ENCODE peak calls at places on chromosomes 12 and 14, in ten cellular contexts. One of them, this sample, is unnamed. For H3K4me1, the result is how much of the 10 kb centered on the place peaks cover.

GRCh38 chr14:99481745-99482099 is 513 bp downstream of the CCNK start:
- DNase-seq in psoas muscle: no peak
- DNase-seq in neural progenitor cell: no peak
- DNase-seq in SK-N-SH: no peak
- DNase-seq in esophagus squamous epithelium: no peak
- DNase-seq in colonic mucosa: peak
- DNase-seq in astrocyte: peak
- DNase-seq in naive thymus-derived CD4-positive, alpha-beta T cell: no peak
- DNase-seq in A549: peak
- DNase-seq in ovary: no peak
- DNase-seq in this sample: no peak

GRCh38 chr14:92501891-92502351 is 11.7 kb upstream of the RIN3 start:
- DNase-seq in psoas muscle: no peak
- DNase-seq in neural progenitor cell: no peak
- DNase-seq in SK-N-SH: no peak
- DNase-seq in esophagus squamous epithelium: no peak
- DNase-seq in colonic mucosa: no peak
- DNase-seq in astrocyte: peak
- DNase-seq in naive thymus-derived CD4-positive, alpha-beta T cell: no peak
- DNase-seq in A549: no peak
- DNase-seq in ovary: no peak
- DNase-seq in this sample: no peak

GRCh38 chr14:72519543-72519942 is 374.4 kb downstream of the DPF3 start:
- DNase-seq in psoas muscle: no peak
- DNase-seq in neural progenitor cell: no peak
- DNase-seq in SK-N-SH: no peak
- DNase-seq in esophagus squamous epithelium: no peak
- DNase-seq in colonic mucosa: no peak
- DNase-seq in astrocyte: no peak
- DNase-seq in naive thymus-derived CD4-positive, alpha-beta T cell: no peak
- DNase-seq in A549: no peak
- DNase-seq in ovary: no peak
- DNase-seq in this sample: no peak

GRCh38 chr12:22377731-22378496 is 43.4 kb upstream of the ST8SIA1 start:
- DNase-seq in psoas muscle: no peak
- DNase-seq in neural progenitor cell: no peak
- DNase-seq in SK-N-SH: no peak
- DNase-seq in esophagus squamous epithelium: no peak
- DNase-seq in colonic mucosa: no peak
- DNase-seq in astrocyte: peak
- DNase-seq in naive thymus-derived CD4-positive, alpha-beta T cell: no peak
- DNase-seq in A549: no peak
- DNase-seq in ovary: no peak
- DNase-seq in this sample: peak

GRCh38 chr12:57845478-57846284 is 848 bp downstream of the CTDSP2 start:
- DNase-seq in psoas muscle: peak
- DNase-seq in neural progenitor cell: peak
- DNase-seq in SK-N-SH: peak
- DNase-seq in esophagus squamous epithelium: no peak
- DNase-seq in colonic mucosa: peak
- DNase-seq in astrocyte: no peak
- DNase-seq in naive thymus-derived CD4-positive, alpha-beta T cell: peak
- DNase-seq in A549: peak
- DNase-seq in ovary: peak
- DNase-seq in this sample: peak

GRCh38 chr14:32256606-32257005 is 53.5 kb upstream of the RNU6-8 start:
- DNase-seq in psoas muscle: no peak
- DNase-seq in neural progenitor cell: no peak
- DNase-seq in SK-N-SH: no peak
- DNase-seq in esophagus squamous epithelium: no peak
- DNase-seq in colonic mucosa: no peak
- DNase-seq in astrocyte: no peak
- DNase-seq in naive thymus-derived CD4-positive, alpha-beta T cell: no peak
- DNase-seq in A549: no peak
- DNase-seq in ovary: no peak
- DNase-seq in this sample: no peak

GRCh38 chr12:60231976-60232907 is 636.4 kb downstream of the SLC16A7 start:
- DNase-seq in psoas muscle: no peak
- DNase-seq in neural progenitor cell: no peak
- DNase-seq in SK-N-SH: no peak
- DNase-seq in esophagus squamous epithelium: no peak
- DNase-seq in colonic mucosa: no peak
- DNase-seq in astrocyte: no peak
- DNase-seq in naive thymus-derived CD4-positive, alpha-beta T cell: no peak
- DNase-seq in A549: no peak
- DNase-seq in ovary: no peak
- DNase-seq in this sample: no peak

GRCh38 chr14:102481791-102482238 is 27.8 kb downstream of the ANKRD9 start:
- DNase-seq in psoas muscle: no peak
- DNase-seq in neural progenitor cell: no peak
- DNase-seq in SK-N-SH: no peak
- DNase-seq in esophagus squamous epithelium: no peak
- DNase-seq in colonic mucosa: no peak
- DNase-seq in astrocyte: peak
- DNase-seq in naive thymus-derived CD4-positive, alpha-beta T cell: no peak
- DNase-seq in A549: peak
- DNase-seq in ovary: no peak
- DNase-seq in this sample: peak

GRCh38 chr14:102445066-102445465 is 64.5 kb downstream of the ANKRD9 start:
- DNase-seq in psoas muscle: no peak
- DNase-seq in neural progenitor cell: no peak
- DNase-seq in SK-N-SH: no peak
- DNase-seq in esophagus squamous epithelium: no peak
- DNase-seq in colonic mucosa: no peak
- DNase-seq in astrocyte: no peak
- DNase-seq in naive thymus-derived CD4-positive, alpha-beta T cell: no peak
- DNase-seq in A549: no peak
- DNase-seq in ovary: no peak
- DNase-seq in this sample: no peak

GRCh38 chr14:102806447-102806846 is 29.2 kb downstream of the TRAF3 start:
- DNase-seq in psoas muscle: no peak
- DNase-seq in neural progenitor cell: no peak
- DNase-seq in SK-N-SH: no peak
- DNase-seq in esophagus squamous epithelium: no peak
- DNase-seq in colonic mucosa: no peak
- DNase-seq in astrocyte: no peak
- DNase-seq in naive thymus-derived CD4-positive, alpha-beta T cell: no peak
- DNase-seq in A549: no peak
- DNase-seq in ovary: no peak
- DNase-seq in this sample: no peak

GRCh38 chr14:69443296-69443805 is 41.2 kb upstream of the PLEKHD1 start:
- DNase-seq in psoas muscle: no peak
- DNase-seq in neural progenitor cell: no peak
- DNase-seq in SK-N-SH: no peak
- DNase-seq in esophagus squamous epithelium: no peak
- DNase-seq in colonic mucosa: no peak
- DNase-seq in astrocyte: no peak
- DNase-seq in naive thymus-derived CD4-positive, alpha-beta T cell: no peak
- DNase-seq in A549: no peak
- DNase-seq in ovary: no peak
- DNase-seq in this sample: no peak

DNA sequence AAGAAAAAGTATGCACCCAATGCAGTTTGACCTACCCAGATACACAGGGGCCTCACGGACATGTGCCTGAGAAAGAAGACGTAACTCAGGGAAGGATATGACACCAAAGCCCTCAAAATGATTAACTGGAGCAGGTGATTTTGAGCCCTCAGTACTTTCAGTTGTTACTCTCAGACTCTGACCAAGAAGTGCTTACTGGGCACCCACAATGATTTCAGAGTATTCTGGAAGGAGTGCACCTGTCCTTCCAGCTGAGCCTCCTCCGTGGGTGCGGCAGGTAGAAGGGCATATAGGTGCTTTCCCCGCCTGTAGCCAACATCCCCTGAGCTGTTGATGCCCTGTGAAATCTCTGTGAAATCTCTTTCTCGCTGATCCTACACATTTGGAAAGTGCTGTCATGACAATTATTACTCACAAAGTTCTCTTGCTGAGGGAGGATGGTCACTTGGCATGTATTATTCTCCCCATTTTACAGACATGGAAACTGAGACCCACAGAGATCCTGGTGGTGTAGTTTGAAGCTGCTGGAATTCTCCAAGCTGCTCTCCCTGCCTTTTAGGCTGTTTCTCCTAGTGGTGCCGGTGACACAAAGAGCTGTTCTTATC is 154.3 kb upstream of the CCND2 start:
- DNase-seq in psoas muscle: no peak
- DNase-seq in neural progenitor cell: no peak
- DNase-seq in SK-N-SH: no peak
- DNase-seq in esophagus squamous epithelium: no peak
- DNase-seq in colonic mucosa: peak
- DNase-seq in astrocyte: no peak
- DNase-seq in naive thymus-derived CD4-positive, alpha-beta T cell: peak
- DNase-seq in A549: no peak
- DNase-seq in ovary: no peak
- DNase-seq in this sample: no peak
- H3K4me1 ChIP-seq in psoas muscle: under half
- H3K4me1 ChIP-seq in neural progenitor cell: under half
- H3K4me1 ChIP-seq in SK-N-SH: under half
- H3K4me1 ChIP-seq in esophagus squamous epithelium: under half
- H3K4me1 ChIP-seq in colonic mucosa: under half
- H3K4me1 ChIP-seq in astrocyte: under half
- H3K4me1 ChIP-seq in naive thymus-derived CD4-positive, alpha-beta T cell: under half
- H3K4me1 ChIP-seq in A549: under half
- H3K4me1 ChIP-seq in ovary: under half
- H3K4me1 ChIP-seq in this sample: under half

GRCh38 chr12:51330186-51330585 is 6.2 kb upstream of the BIN2 start:
- DNase-seq in psoas muscle: no peak
- DNase-seq in neural progenitor cell: no peak
- DNase-seq in SK-N-SH: no peak
- DNase-seq in esophagus squamous epithelium: no peak
- DNase-seq in colonic mucosa: no peak
- DNase-seq in astrocyte: no peak
- DNase-seq in naive thymus-derived CD4-positive, alpha-beta T cell: no peak
- DNase-seq in A549: no peak
- DNase-seq in ovary: no peak
- DNase-seq in this sample: no peak
- H3K4me1 ChIP-seq in psoas muscle: under half
- H3K4me1 ChIP-seq in neural progenitor cell: under half
- H3K4me1 ChIP-seq in SK-N-SH: under half
- H3K4me1 ChIP-seq in esophagus squamous epithelium: under half
- H3K4me1 ChIP-seq in colonic mucosa: under half
- H3K4me1 ChIP-seq in astrocyte: under half
- H3K4me1 ChIP-seq in naive thymus-derived CD4-positive, alpha-beta T cell: under half
- H3K4me1 ChIP-seq in A549: under half
- H3K4me1 ChIP-seq in ovary: under half
- H3K4me1 ChIP-seq in this sample: under half

DNA sequence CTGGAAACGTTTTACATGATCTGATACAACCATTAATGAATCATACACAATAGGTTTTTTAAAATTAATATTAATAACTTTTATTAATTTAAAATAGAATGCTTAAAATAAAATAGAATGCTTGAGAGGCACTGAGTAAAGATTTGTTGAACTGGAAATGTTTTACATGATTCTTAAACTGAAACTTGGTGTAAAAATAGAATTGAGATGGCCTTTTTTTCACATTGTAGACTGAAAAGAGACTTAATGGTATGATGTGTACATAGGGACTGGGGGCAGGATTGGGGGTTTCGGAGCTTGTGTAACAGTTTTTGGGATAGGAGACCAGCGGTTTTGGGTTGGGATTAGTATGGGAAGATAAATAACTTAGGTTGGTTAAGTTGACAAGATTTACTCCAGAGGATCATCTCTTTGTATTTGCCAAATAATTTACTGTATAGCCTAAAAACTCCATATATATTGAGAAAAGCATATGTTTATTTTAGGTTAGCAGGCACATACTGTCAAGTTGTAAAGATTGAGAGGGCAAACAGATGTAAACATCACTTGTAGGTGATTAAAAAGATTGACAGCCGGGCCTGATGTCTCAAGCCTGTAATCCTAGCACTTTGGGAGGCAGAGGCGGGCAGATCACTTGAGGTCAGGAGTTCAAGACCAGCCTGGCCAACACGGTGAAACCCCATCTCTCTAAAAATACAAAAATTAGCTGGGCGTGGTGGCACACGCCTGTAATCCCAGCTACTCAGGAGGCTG is 2.0 kb upstream of the ZNF410 start:
- DNase-seq in psoas muscle: no peak
- DNase-seq in neural progenitor cell: no peak
- DNase-seq in SK-N-SH: no peak
- DNase-seq in esophagus squamous epithelium: no peak
- DNase-seq in colonic mucosa: no peak
- DNase-seq in astrocyte: no peak
- DNase-seq in naive thymus-derived CD4-positive, alpha-beta T cell: no peak
- DNase-seq in A549: no peak
- DNase-seq in ovary: no peak
- DNase-seq in this sample: no peak
- H3K4me1 ChIP-seq in psoas muscle: under half
- H3K4me1 ChIP-seq in neural progenitor cell: under half
- H3K4me1 ChIP-seq in SK-N-SH: under half
- H3K4me1 ChIP-seq in esophagus squamous epithelium: under half
- H3K4me1 ChIP-seq in colonic mucosa: under half
- H3K4me1 ChIP-seq in astrocyte: under half
- H3K4me1 ChIP-seq in naive thymus-derived CD4-positive, alpha-beta T cell: under half
- H3K4me1 ChIP-seq in A549: under half
- H3K4me1 ChIP-seq in ovary: under half
- H3K4me1 ChIP-seq in this sample: under half

DNA sequence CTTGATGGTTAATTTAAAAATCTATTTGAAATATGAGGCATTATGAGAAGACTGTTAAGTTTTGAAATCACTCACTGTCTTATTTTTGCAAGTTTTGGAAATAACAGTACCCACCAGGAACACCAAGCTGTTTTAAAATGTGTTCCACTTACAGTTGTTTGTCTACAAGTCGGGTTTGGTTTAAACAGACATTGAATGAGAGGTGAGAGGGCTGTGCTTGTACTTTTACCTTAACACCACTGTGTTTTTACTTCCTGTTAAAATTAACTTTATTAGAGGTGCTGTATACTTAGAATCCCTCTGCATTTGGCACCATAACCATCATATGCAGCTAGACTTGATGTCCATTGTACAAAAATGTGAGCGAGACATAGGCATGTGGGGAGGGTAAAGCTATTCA is 12.8 kb downstream of the ELK3 start:
- DNase-seq in psoas muscle: no peak
- DNase-seq in neural progenitor cell: no peak
- DNase-seq in SK-N-SH: no peak
- DNase-seq in esophagus squamous epithelium: no peak
- DNase-seq in colonic mucosa: no peak
- DNase-seq in astrocyte: no peak
- DNase-seq in naive thymus-derived CD4-positive, alpha-beta T cell: no peak
- DNase-seq in A549: no peak
- DNase-seq in ovary: no peak
- DNase-seq in this sample: no peak
- H3K4me1 ChIP-seq in psoas muscle: under half
- H3K4me1 ChIP-seq in neural progenitor cell: under half
- H3K4me1 ChIP-seq in SK-N-SH: under half
- H3K4me1 ChIP-seq in esophagus squamous epithelium: under half
- H3K4me1 ChIP-seq in colonic mucosa: under half
- H3K4me1 ChIP-seq in astrocyte: under half
- H3K4me1 ChIP-seq in naive thymus-derived CD4-positive, alpha-beta T cell: half or more
- H3K4me1 ChIP-seq in A549: under half
- H3K4me1 ChIP-seq in ovary: under half
- H3K4me1 ChIP-seq in this sample: under half

DNA sequence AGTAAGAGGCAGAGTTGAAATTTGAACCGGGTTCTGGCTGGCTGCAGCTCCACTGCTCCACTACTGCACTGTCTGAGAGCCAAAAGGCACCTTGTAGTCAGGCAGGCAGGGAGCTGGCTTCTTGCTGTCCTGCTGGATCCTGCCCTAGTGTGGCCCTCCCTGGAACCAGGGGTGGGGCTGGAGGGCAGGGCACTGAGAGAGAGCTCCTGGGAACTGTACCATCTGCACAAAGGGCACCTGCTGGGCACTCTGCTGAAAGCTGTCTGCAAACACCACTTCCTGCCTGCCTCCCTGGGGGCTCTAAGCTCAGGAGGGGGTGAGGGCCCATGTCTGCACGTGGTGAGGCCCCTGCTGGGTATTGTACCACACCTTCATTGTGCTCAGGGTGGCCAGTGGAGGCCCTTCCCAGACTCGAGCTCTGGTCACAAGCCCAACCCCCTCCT is 19.0 kb upstream of the TCL1B start:
- DNase-seq in psoas muscle: no peak
- DNase-seq in neural progenitor cell: peak
- DNase-seq in SK-N-SH: no peak
- DNase-seq in esophagus squamous epithelium: no peak
- DNase-seq in colonic mucosa: no peak
- DNase-seq in astrocyte: no peak
- DNase-seq in naive thymus-derived CD4-positive, alpha-beta T cell: no peak
- DNase-seq in A549: no peak
- DNase-seq in ovary: no peak
- DNase-seq in this sample: no peak
- H3K4me1 ChIP-seq in psoas muscle: under half
- H3K4me1 ChIP-seq in neural progenitor cell: under half
- H3K4me1 ChIP-seq in SK-N-SH: under half
- H3K4me1 ChIP-seq in esophagus squamous epithelium: under half
- H3K4me1 ChIP-seq in colonic mucosa: under half
- H3K4me1 ChIP-seq in astrocyte: under half
- H3K4me1 ChIP-seq in naive thymus-derived CD4-positive, alpha-beta T cell: under half
- H3K4me1 ChIP-seq in A549: under half
- H3K4me1 ChIP-seq in ovary: under half
- H3K4me1 ChIP-seq in this sample: under half

This sample was measured in PC-9.